ENCODE peak calls at places on chromosome 4, in ten cellular contexts. C is GM23338, I is OCI-LY7, G is HCT116, M is progenitor cell of endocrine pancreas, U is fibroblast of mammary gland, H is psoas muscle, S is lung, N is tibial nerve, J is lower lobe of right lung. X is an unnamed sample.

GRCh38 chr4:174198396-174199179 is 84.9 kb downstream of the FBXO8 start:
- DNase-seq in S (no peak), I (no peak), C (no peak), U (peak; percentile 98), N (no peak), J (no peak), M (no peak), G (no peak), H (no peak), X (no peak)

GRCh38 chr4:141896687-141897086 is 260.3 kb downstream of the IL15 start:
- DNase-seq in C (no peak), M (no peak), N (no peak), J (no peak), S (no peak), G (no peak), H (no peak), U (peak; percentile 24), I (no peak), X (no peak)

GRCh38 chr4:140052050-140052449 is 101.9 kb downstream of the MAML3 start:
- DNase-seq in G (peak; percentile 22), J (peak; percentile 58), H (peak; percentile 61), M (no peak), U (peak; percentile 58), C (peak; percentile 50), I (peak; percentile 29), S (peak; percentile 41), N (no peak), X (peak; percentile 18)

GRCh38 chr4:2386717-2387116 is 31.7 kb downstream of the ZFYVE28 start:
- DNase-seq in H (no peak), M (no peak), U (no peak), C (no peak), J (no peak), I (no peak), G (no peak), S (no peak), N (no peak), X (no peak)

GRCh38 chr4:33160126-33160525 is 2440.0 kb downstream of the PCDH7 start:
- DNase-seq in H (no peak), C (peak; percentile 53), S (no peak), G (peak; percentile 22), U (peak; percentile 71), I (peak; percentile 6), M (no peak), J (no peak), N (no peak), X (no peak)

GRCh38 chr4:139458999-139459398 is 5.1 kb downstream of the RAB33B start:
- DNase-seq in N (no peak), G (no peak), S (no peak), J (no peak), C (no peak), U (peak; percentile 36), H (no peak), I (no peak), M (no peak), X (no peak)

GRCh38 chr4:148447672-148448071 is 5.5 kb upstream of the NR3C2 start:
- DNase-seq in H (no peak), N (no peak), G (no peak), J (no peak), I (no peak), M (no peak), U (no peak), S (no peak), C (no peak), X (no peak)

GRCh38 chr4:185529413-185529812 is 5.9 kb downstream of the PDLIM3 start:
- DNase-seq in U (no peak), I (no peak), M (no peak), H (no peak), N (no peak), J (no peak), S (no peak), G (no peak), C (no peak), X (no peak)

GRCh38 chr4:90148574-90149170 is 21.5 kb downstream of the CCSER1 start:
- DNase-seq in C (no peak), M (no peak), H (no peak), S (no peak), U (no peak), N (no peak), I (no peak), G (no peak), J (no peak), X (no peak)

GRCh38 chr4:79198886-79199591 is 126.8 kb downstream of the NAA11 start:
- DNase-seq in H (no peak), M (no peak), N (no peak), C (no peak), S (no peak), G (no peak), J (no peak), U (no peak), I (no peak), X (no peak)

GRCh38 chr4:75434105-75434504 is 80.1 kb downstream of the RCHY1 start:
- DNase-seq in M (no peak), I (no peak), H (no peak), G (no peak), U (no peak), C (no peak), N (no peak), J (no peak), S (no peak), X (no peak)
- TF ChIP-seq CTCF in M (no peak), I (no peak), H (no peak), G (no peak), U (no peak), C (no peak), N (no peak), J (no peak), S (no peak), X (no peak)

GRCh38 chr4:6306299-6306698 is 36.6 kb downstream of the WFS1 start:
- DNase-seq in M (no peak), H (no peak), N (no peak), S (no peak), J (no peak), G (no peak), C (no peak), I (no peak), U (no peak), X (no peak)

GRCh38 chr4:6307891-6308290 is 38.2 kb downstream of the WFS1 start:
- DNase-seq in H (no peak), I (no peak), M (no peak), S (no peak), C (no peak), G (no peak), J (no peak), U (no peak), N (no peak), X (no peak)

GRCh38 chr4:6307230-6307629 is 37.6 kb downstream of the WFS1 start:
- DNase-seq in M (no peak), H (no peak), U (no peak), J (no peak), G (no peak), S (no peak), N (no peak), C (no peak), I (no peak), X (no peak)

GRCh38 chr4:6309755-6310154 is 40.1 kb downstream of the WFS1 start:
- DNase-seq in C (peak; percentile 6), I (no peak), G (no peak), H (no peak), U (no peak), S (no peak), M (no peak), N (no peak), J (no peak), X (no peak)

GRCh38 chr4:6308890-6309643 is 39.4 kb downstream of the WFS1 start:
- DNase-seq in M (peak; percentile 50), C (peak; percentile 72), J (no peak), I (no peak), H (no peak), N (no peak), U (no peak), S (no peak), G (no peak), X (no peak)
- TF ChIP-seq CTCF in M (peak; percentile 38), C (peak; percentile 18), J (peak; percentile 4), I (no peak), H (no peak), N (no peak), U (no peak), S (no peak), G (no peak), X (no peak)

DNA sequence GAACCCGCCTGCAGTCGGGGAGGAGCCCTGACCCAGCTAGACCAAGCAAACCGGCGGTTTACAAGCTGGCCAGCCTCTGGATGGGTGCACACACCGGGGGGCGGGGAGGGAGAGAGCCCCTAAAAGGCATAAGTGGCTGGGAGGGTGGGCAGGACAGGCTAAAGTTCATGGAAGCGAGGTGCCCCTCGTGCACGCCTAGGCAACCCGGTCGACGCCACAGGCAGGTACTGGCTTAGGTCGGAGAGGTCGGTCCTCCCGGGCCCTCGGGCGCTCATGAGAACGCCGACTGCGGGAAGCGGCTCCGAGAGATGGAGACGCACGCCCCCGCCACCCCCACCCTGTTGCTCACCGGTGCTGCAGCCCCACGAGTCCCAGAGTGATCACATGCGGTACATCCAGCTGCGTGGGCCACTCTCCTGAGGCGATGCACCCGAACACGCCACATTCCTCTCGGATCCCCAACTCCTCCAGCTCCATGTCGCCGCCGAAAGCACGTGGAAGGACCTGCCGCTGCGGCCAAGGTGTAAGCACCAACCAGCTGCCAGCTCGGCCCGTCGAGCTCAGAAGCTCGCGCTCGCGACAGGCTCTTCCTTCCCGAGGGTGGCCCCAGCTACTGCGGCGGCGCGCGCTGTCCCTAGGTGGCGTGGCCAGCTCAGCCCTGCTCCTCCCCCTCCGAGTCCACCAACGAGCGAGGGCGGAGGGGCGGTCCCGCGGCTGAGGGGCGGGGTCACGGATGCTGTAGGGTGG is at the start of gene PPAT:
- DNase-seq in C (peak; percentile 98), M (peak; percentile 98), I (peak; percentile 98), G (peak; percentile 94), S (peak; percentile 98), J (peak; percentile 99), H (peak; percentile 99), U (peak; percentile 95), N (peak; percentile 95), X (peak; percentile 97)
- TF ChIP-seq CTCF in C (no peak), M (peak; percentile 38), I (no peak), G (peak; percentile 18), S (peak; percentile 21), J (peak; percentile 52), H (peak; percentile 26), U (no peak), N (peak; percentile 50), X (peak; percentile 9)

GRCh38 chr4:16411691-16412090 is 185.4 kb upstream of the TAPT1 start:
- DNase-seq in C (no peak), I (no peak), M (no peak), S (no peak), U (no peak), H (no peak), N (no peak), G (no peak), J (no peak), X (no peak)

GRCh38 chr4:16418814-16419213 is 192.5 kb upstream of the TAPT1 start:
- DNase-seq in C (no peak), S (no peak), M (no peak), I (no peak), U (peak; percentile 87), H (no peak), J (no peak), G (no peak), N (no peak), X (no peak)

GRCh38 chr4:16417198-16417597 is 190.9 kb upstream of the TAPT1 start:
- DNase-seq in N (no peak), C (no peak), U (no peak), H (no peak), I (no peak), S (no peak), M (no peak), G (no peak), J (no peak), X (no peak)

GRCh38 chr4:16413794-16414555 is 187.7 kb upstream of the TAPT1 start:
- DNase-seq in G (no peak), C (no peak), M (no peak), H (no peak), I (no peak), S (no peak), J (no peak), N (no peak), U (no peak), X (no peak)

GRCh38 chr4:16415751-16416150 is 189.5 kb upstream of the TAPT1 start:
- DNase-seq in M (no peak), H (no peak), C (no peak), I (no peak), S (no peak), G (no peak), U (no peak), J (no peak), N (no peak), X (no peak)
- TF ChIP-seq CTCF in M (no peak), H (no peak), C (no peak), I (no peak), S (no peak), G (no peak), U (no peak), J (no peak), N (no peak), X (no peak)

X was measured in GM10248.